ENCODE peak calls at places on chromosomes 3 and 15, in four cellular contexts. A is GM13977, T is fibroblast of mammary gland, M is HCT116. L is an unnamed sample.

GRCh38 chr15:52436971-52437370 is 91.7 kb downstream of the MYO5A start:
- DNase-seq in A (no peak), T (peak), M (no peak), L (no peak)

GRCh38 chr3:47024932-47025331 is 45.5 kb downstream of the NBEAL2 start:
- DNase-seq in A (no peak), T (peak), M (no peak), L (no peak)

GRCh38 chr3:160622263-160623045 is 54.5 kb upstream of the ARL14 start:
- DNase-seq in A (no peak), T (no peak), M (no peak), L (no peak)

GRCh38 chr3:8848696-8849131 is 79.3 kb upstream of the OXTR start:
- DNase-seq in A (no peak), T (peak), M (no peak), L (no peak)

GRCh38 chr3:55750525-55750924 is 263.4 kb upstream of the WNT5A start:
- DNase-seq in A (no peak), T (peak), M (no peak), L (peak)

GRCh38 chr15:76321602-76322001 is 10.3 kb upstream of the ETFA start:
- DNase-seq in A (no peak), T (no peak), M (no peak), L (no peak)

GRCh38 chr3:30473374-30474051 is 132.9 kb upstream of the TGFBR2 start:
- DNase-seq in A (no peak), T (peak), M (no peak), L (no peak)

GRCh38 chr15:29874977-29875376 is 52.7 kb upstream of the TJP1 start:
- DNase-seq in A (no peak), T (no peak), M (no peak), L (no peak)

GRCh38 chr3:111797035-111797717 is 61.9 kb upstream of the PHLDB2 start:
- DNase-seq in A (no peak), T (peak), M (no peak), L (no peak)

GRCh38 chr15:82571722-82572222 is 31.5 kb upstream of the RPS17 start:
- DNase-seq in A (no peak), T (peak), M (no peak), L (peak)

GRCh38 chr15:89423981-89424380 is 72.4 kb downstream of the RHCG start:
- DNase-seq in A (no peak), T (no peak), M (no peak), L (no peak)

GRCh38 chr3:120093923-120094775 is at the start of gene GSK3B:
- DNase-seq in A (peak), T (no peak), M (peak), L (no peak)

GRCh38 chr3:171257251-171258179 is 202.7 kb downstream of the TNIK start:
- DNase-seq in A (no peak), T (peak), M (no peak), L (no peak)

GRCh38 chr3:171829841-171830559 is 13.1 kb upstream of the TMEM212 start:
- DNase-seq in A (peak), T (peak), M (no peak), L (no peak)

GRCh38 chr3:113136071-113136470 is 75.3 kb upstream of the BOC start:
- DNase-seq in A (no peak), T (peak), M (peak), L (peak)

DNA sequence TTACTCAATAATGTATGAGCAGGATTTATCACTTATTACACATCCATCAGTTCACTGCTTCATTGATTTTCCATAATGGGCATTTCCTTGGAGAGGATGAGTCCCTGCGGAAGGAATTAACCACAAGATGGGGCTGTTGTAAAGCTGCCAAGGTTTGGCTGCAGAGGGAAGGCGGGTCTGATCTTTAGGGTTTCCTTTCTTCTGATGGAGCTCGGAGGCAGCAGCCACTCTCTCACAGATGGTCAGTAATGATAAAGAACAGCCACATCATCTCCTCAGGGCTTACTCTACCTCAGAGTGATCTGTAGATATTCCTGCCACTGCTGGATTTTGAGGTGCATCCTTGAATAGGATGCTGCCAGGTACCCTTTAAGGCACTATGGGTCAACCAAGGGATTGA is 115.2 kb downstream of the USP13 start:
- DNase-seq in A (no peak), T (peak), M (no peak), L (peak)
- TF ChIP-seq CTCF in A (peak), T (peak), M (peak), L (peak)

DNA sequence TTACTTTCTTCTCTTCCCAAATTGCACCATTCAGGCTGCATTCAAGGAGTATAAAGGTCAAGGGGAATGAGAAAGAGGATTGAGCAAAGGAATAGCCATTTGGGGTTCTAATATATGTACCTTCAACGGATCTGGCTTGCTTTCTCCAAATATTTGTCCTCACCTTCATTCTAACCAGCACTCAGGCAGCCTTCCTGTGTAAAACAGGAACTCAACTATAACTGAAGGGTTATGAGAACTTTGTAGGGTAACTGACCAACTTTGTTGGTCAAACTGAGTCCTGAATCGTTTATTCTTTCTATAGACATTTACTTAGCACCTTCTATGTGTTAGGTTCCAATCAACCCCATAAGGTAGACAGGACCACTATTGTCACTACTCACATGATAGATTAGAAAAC is 5.1 kb upstream of the CPOX start:
- DNase-seq in A (no peak), T (no peak), M (no peak), L (no peak)
- TF ChIP-seq CTCF in A (no peak), T (no peak), M (no peak), L (no peak)

GRCh38 chr15:62407962-62408361 is 242.9 kb upstream of the C2CD4B start:
- DNase-seq in A (no peak), T (no peak), M (no peak), L (no peak)

GRCh38 chr15:62406268-62406667 is 241.2 kb upstream of the C2CD4B start:
- DNase-seq in A (no peak), T (no peak), M (no peak), L (no peak)

GRCh38 chr15:62404194-62404985 is 239.3 kb upstream of the C2CD4B start:
- DNase-seq in A (no peak), T (peak), M (no peak), L (no peak)

GRCh38 chr15:62403164-62403809 is 238.2 kb upstream of the C2CD4B start:
- DNase-seq in A (no peak), T (peak), M (no peak), L (no peak)

GRCh38 chr15:62407216-62407615 is 242.1 kb upstream of the C2CD4B start:
- DNase-seq in A (no peak), T (no peak), M (no peak), L (no peak)
- TF ChIP-seq CTCF in A (no peak), T (no peak), M (no peak), L (no peak)

GRCh38 chr3:98232489-98232888 is 31.6 kb upstream of the OR5H6 start:
- DNase-seq in A (no peak), T (no peak), M (no peak), L (no peak)

GRCh38 chr3:98233468-98233867 is 30.6 kb upstream of the OR5H6 start:
- DNase-seq in A (no peak), T (no peak), M (no peak), L (no peak)
- TF ChIP-seq CTCF in A (no peak), T (no peak), M (no peak), L (no peak)

GRCh38 chr3:44078863-44079262 is 162.8 kb upstream of the TOPAZ1 start:
- DNase-seq in A (no peak), T (no peak), M (no peak), L (no peak)

GRCh38 chr3:44079916-44080315 is 161.8 kb upstream of the TOPAZ1 start:
- DNase-seq in A (no peak), T (no peak), M (no peak), L (no peak)

GRCh38 chr3:44074181-44074580 is 167.5 kb upstream of the TOPAZ1 start:
- DNase-seq in A (no peak), T (no peak), M (peak), L (no peak)

GRCh38 chr3:44076221-44076829 is 165.4 kb upstream of the TOPAZ1 start:
- DNase-seq in A (no peak), T (no peak), M (no peak), L (no peak)

GRCh38 chr3:44077267-44077666 is 164.4 kb upstream of the TOPAZ1 start:
- DNase-seq in A (no peak), T (no peak), M (no peak), L (no peak)
- TF ChIP-seq CTCF in A (peak), T (peak), M (peak), L (peak)

DNA sequence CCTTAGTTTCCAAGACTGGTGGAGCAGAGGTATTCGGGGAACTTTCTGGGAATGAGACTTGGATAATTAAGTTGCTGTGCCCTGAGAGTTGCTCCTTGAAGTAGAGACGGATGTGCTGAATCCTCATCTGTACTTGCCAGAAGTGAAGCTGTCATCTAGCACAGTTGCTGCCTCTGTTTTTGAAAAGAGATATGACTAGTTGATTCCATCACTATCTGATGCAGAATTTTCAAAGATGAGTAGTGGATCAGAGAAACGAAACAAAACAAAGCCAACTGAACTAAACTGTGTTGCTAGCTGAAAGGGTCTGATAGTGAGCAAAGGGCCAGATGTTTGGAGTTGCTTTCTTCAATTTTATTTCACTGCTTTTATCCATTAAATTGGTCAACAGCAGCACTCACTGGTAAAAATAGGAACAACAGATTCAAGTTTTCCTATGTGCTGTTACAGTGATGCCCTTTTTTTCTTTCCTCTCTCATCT is 52.7 kb downstream of the MITF start:
- DNase-seq in A (no peak), T (peak), M (no peak), L (peak)
- TF ChIP-seq CTCF in A (no peak), T (peak), M (peak), L (peak)

DNA sequence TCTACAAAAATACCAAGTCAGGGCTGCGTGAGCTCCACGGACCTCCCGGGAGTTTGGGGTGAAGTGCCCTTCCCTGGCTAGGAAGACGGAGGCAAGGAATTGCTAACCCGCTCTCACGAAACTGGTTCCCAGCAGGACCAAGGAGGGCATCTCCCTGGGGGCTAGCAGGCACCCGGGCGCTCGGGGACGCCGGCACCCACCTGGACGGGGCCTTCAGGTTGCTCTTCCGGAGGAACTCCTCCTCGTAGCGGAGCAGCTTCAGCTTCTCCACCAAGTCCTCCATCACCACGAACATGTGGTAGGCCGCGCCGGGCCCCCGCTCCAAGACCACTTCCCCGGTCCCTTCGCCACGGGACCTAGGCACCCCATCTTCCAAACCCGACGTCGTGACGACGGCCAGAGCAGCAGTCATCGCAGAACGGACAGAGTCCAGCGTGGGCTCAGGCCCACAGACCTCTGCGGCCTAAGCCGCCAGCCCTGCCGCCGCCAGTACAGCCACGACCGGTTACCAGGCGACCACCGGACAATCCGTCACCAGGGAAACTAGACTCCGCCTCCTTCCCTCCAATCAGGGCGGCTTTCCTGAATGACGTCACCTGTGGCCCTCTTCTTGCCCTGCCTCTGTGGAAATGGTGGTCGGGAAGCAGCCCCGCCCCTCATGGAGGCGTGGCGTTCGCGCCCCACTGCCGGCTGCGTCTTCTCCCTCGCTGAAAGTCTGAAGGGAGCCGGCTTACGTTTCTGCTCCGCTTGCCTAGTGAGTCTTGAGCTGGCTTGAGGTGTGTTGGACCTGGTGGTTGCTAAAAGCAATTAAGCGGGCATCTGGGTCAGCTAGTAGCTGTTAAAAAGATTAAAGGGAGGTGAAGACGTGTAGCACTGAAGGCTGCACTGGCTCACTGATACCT is at the start of gene IFT57:
- DNase-seq in A (peak), T (peak), M (peak), L (peak)
- TF ChIP-seq CTCF in A (no peak), T (no peak), M (no peak), L (no peak)

DNA sequence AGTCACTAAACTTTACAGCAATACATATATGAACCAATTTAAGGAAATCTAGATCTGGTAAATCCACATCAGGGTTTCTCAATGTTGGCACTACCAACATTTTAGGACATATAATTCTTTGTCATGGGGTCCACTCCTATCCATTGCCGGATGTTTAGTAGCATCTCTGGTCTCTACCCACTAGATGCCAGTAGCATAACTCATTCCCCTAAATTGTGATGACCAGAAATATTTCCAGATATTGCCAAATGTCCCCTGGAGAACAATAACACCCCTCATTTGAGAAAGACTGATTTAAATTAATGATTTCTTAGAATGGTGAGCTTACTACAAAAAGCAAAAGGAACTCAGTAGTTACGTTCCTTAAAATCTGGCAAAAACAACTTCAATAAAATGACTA is 23.1 kb upstream of the ANKRD28 start:
- DNase-seq in A (no peak), T (peak), M (no peak), L (no peak)
- TF ChIP-seq CTCF in A (no peak), T (no peak), M (no peak), L (peak)

GRCh38 chr3:16807981-16808380 is 76.8 kb upstream of the PLCL2 start:
- DNase-seq in A (no peak), T (peak), M (no peak), L (no peak)

GRCh38 chr3:16808393-16809107 is 76.2 kb upstream of the PLCL2 start:
- DNase-seq in A (no peak), T (peak), M (no peak), L (no peak)

GRCh38 chr3:16809482-16809881 is 75.3 kb upstream of the PLCL2 start:
- DNase-seq in A (no peak), T (no peak), M (no peak), L (no peak)

GRCh38 chr3:16810013-16810412 is 74.7 kb upstream of the PLCL2 start:
- DNase-seq in A (no peak), T (peak), M (no peak), L (no peak)

DNA sequence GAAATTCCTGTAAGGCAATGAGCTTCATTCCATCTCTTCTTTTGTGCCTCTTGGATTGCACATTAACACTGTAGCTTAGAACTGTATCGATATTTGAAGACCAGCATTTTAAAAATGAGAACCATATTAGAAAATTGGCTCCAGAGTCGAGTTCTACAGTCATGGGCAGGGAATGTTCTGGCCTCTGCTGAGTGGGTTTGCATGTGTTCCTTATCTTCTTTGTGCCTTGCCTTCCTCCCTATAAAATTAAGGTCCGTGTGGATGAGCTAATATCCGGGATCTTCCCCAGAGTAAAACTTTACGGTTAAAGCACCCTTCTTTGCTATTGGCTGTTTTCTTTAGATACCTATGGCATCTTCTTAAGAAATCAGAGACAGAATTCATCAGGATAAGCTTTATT is 77.3 kb upstream of the PLCL2 start:
- DNase-seq in A (no peak), T (peak), M (no peak), L (no peak)
- TF ChIP-seq CTCF in A (no peak), T (no peak), M (no peak), L (no peak)